ENCODE peak calls at places on chromosomes 3 and 15, in five cellular contexts. One of them, this sample, is unnamed.

GRCh38 chr3:174431717-174432116 is 427.4 kb upstream of the NAALADL2 start:
- DNase-seq in body of pancreas: no peak
- DNase-seq in activated naive CD4-positive, alpha-beta T cell treated with anti-CD3 and anti-CD28 coated beads, Interleukin-2, amount 50 U/mL, for 72 hours: no peak
- DNase-seq in foreskin fibroblast: peak
- DNase-seq in anterior cingulate cortex: no peak
- DNase-seq in this sample: no peak

GRCh38 chr15:69200773-69201745 is 40.6 kb downstream of the GLCE start:
- DNase-seq in body of pancreas: no peak
- DNase-seq in activated naive CD4-positive, alpha-beta T cell treated with anti-CD3 and anti-CD28 coated beads, Interleukin-2, amount 50 U/mL, for 72 hours: no peak
- DNase-seq in foreskin fibroblast: no peak
- DNase-seq in anterior cingulate cortex: no peak
- DNase-seq in this sample: no peak

GRCh38 chr3:23832523-23832922 is 26.8 kb downstream of the UBE2E1 start:
- DNase-seq in body of pancreas: no peak
- DNase-seq in activated naive CD4-positive, alpha-beta T cell treated with anti-CD3 and anti-CD28 coated beads, Interleukin-2, amount 50 U/mL, for 72 hours: no peak
- DNase-seq in foreskin fibroblast: no peak
- DNase-seq in anterior cingulate cortex: no peak
- DNase-seq in this sample: no peak

GRCh38 chr15:66308526-66308925 is 15.2 kb downstream of the DIS3L start:
- DNase-seq in body of pancreas: no peak
- DNase-seq in activated naive CD4-positive, alpha-beta T cell treated with anti-CD3 and anti-CD28 coated beads, Interleukin-2, amount 50 U/mL, for 72 hours: no peak
- DNase-seq in foreskin fibroblast: no peak
- DNase-seq in anterior cingulate cortex: no peak
- DNase-seq in this sample: no peak

GRCh38 chr15:29170496-29170895 is 99.1 kb downstream of the NSMCE3 start:
- DNase-seq in body of pancreas: no peak
- DNase-seq in activated naive CD4-positive, alpha-beta T cell treated with anti-CD3 and anti-CD28 coated beads, Interleukin-2, amount 50 U/mL, for 72 hours: no peak
- DNase-seq in foreskin fibroblast: no peak
- DNase-seq in anterior cingulate cortex: no peak
- DNase-seq in this sample: no peak

GRCh38 chr3:72123908-72124441 is 339.0 kb upstream of the PROK2 start:
- DNase-seq in body of pancreas: peak
- DNase-seq in activated naive CD4-positive, alpha-beta T cell treated with anti-CD3 and anti-CD28 coated beads, Interleukin-2, amount 50 U/mL, for 72 hours: peak
- DNase-seq in foreskin fibroblast: peak
- DNase-seq in anterior cingulate cortex: no peak
- DNase-seq in this sample: no peak

GRCh38 chr15:62068071-62068786 is 1.5 kb downstream of the C2CD4A start:
- DNase-seq in body of pancreas: peak
- DNase-seq in activated naive CD4-positive, alpha-beta T cell treated with anti-CD3 and anti-CD28 coated beads, Interleukin-2, amount 50 U/mL, for 72 hours: peak
- DNase-seq in foreskin fibroblast: no peak
- DNase-seq in anterior cingulate cortex: no peak
- DNase-seq in this sample: peak

GRCh38 chr15:34808016-34808415 is 12.7 kb upstream of the ACTC1 start:
- DNase-seq in body of pancreas: no peak
- DNase-seq in activated naive CD4-positive, alpha-beta T cell treated with anti-CD3 and anti-CD28 coated beads, Interleukin-2, amount 50 U/mL, for 72 hours: no peak
- DNase-seq in foreskin fibroblast: peak
- DNase-seq in anterior cingulate cortex: no peak
- DNase-seq in this sample: no peak

GRCh38 chr3:71099997-71100719 is 483.4 kb downstream of the FOXP1 start:
- DNase-seq in body of pancreas: no peak
- DNase-seq in activated naive CD4-positive, alpha-beta T cell treated with anti-CD3 and anti-CD28 coated beads, Interleukin-2, amount 50 U/mL, for 72 hours: no peak
- DNase-seq in foreskin fibroblast: no peak
- DNase-seq in anterior cingulate cortex: no peak
- DNase-seq in this sample: no peak

GRCh38 chr3:111594205-111594604 is 941 bp downstream of the ZBED2 start:
- DNase-seq in body of pancreas: no peak
- DNase-seq in activated naive CD4-positive, alpha-beta T cell treated with anti-CD3 and anti-CD28 coated beads, Interleukin-2, amount 50 U/mL, for 72 hours: no peak
- DNase-seq in foreskin fibroblast: peak
- DNase-seq in anterior cingulate cortex: no peak
- DNase-seq in this sample: no peak

GRCh38 chr15:79283252-79284048 is 928 bp downstream of the ANKRD34C start:
- DNase-seq in body of pancreas: peak
- DNase-seq in activated naive CD4-positive, alpha-beta T cell treated with anti-CD3 and anti-CD28 coated beads, Interleukin-2, amount 50 U/mL, for 72 hours: peak
- DNase-seq in foreskin fibroblast: peak
- DNase-seq in anterior cingulate cortex: no peak
- DNase-seq in this sample: no peak

GRCh38 chr15:82530006-82530405 is 10.3 kb downstream of the RPS17 start:
- DNase-seq in body of pancreas: no peak
- DNase-seq in activated naive CD4-positive, alpha-beta T cell treated with anti-CD3 and anti-CD28 coated beads, Interleukin-2, amount 50 U/mL, for 72 hours: no peak
- DNase-seq in foreskin fibroblast: no peak
- DNase-seq in anterior cingulate cortex: no peak
- DNase-seq in this sample: no peak

GRCh38 chr3:170725285-170725731 is 139.4 kb upstream of the SLC7A14 start:
- DNase-seq in body of pancreas: no peak
- DNase-seq in activated naive CD4-positive, alpha-beta T cell treated with anti-CD3 and anti-CD28 coated beads, Interleukin-2, amount 50 U/mL, for 72 hours: no peak
- DNase-seq in foreskin fibroblast: peak
- DNase-seq in anterior cingulate cortex: no peak
- DNase-seq in this sample: no peak

This sample was measured in activated gamma-delta T cell.